ENCODE peak calls at places on chromosome 20, in five cellular contexts. One of them, this sample, is unnamed.

GRCh38 chr20:24783631-24784492 is 165.2 kb upstream of the CST7 start:
- DNase-seq in A549: no peak
- DNase-seq in uterus: no peak
- DNase-seq in thyroid gland: peak
- DNase-seq in Peyer's patch: no peak
- DNase-seq in this sample: peak

GRCh38 chr20:40908311-40908710 is 120.3 kb upstream of the TOP1 start:
- DNase-seq in A549: no peak
- DNase-seq in uterus: no peak
- DNase-seq in thyroid gland: no peak
- DNase-seq in Peyer's patch: no peak
- DNase-seq in this sample: no peak

GRCh38 chr20:41018153-41018552 is 10.5 kb upstream of the TOP1 start:
- DNase-seq in A549: no peak
- DNase-seq in uterus: no peak
- DNase-seq in thyroid gland: no peak
- DNase-seq in Peyer's patch: no peak
- DNase-seq in this sample: no peak

GRCh38 chr20:6489361-6490154 is 277.9 kb upstream of the BMP2 start:
- DNase-seq in A549: no peak
- DNase-seq in uterus: no peak
- DNase-seq in thyroid gland: no peak
- DNase-seq in Peyer's patch: peak
- DNase-seq in this sample: no peak

GRCh38 chr20:14673164-14673563 is 335.8 kb upstream of the FLRT3 start:
- DNase-seq in A549: no peak
- DNase-seq in uterus: no peak
- DNase-seq in thyroid gland: no peak
- DNase-seq in Peyer's patch: no peak
- DNase-seq in this sample: no peak

GRCh38 chr20:17557675-17558006 is 12.2 kb upstream of the DSTN start:
- DNase-seq in A549: peak
- DNase-seq in uterus: no peak
- DNase-seq in thyroid gland: peak
- DNase-seq in Peyer's patch: no peak
- DNase-seq in this sample: no peak

GRCh38 chr20:53279735-53280134 is 307.6 kb downstream of the TSHZ2 start:
- DNase-seq in A549: no peak
- DNase-seq in uterus: no peak
- DNase-seq in thyroid gland: no peak
- DNase-seq in Peyer's patch: no peak
- DNase-seq in this sample: no peak

GRCh38 chr20:43243672-43244269 is 54.1 kb upstream of the PTPRT start:
- DNase-seq in A549: peak
- DNase-seq in uterus: no peak
- DNase-seq in thyroid gland: no peak
- DNase-seq in Peyer's patch: no peak
- DNase-seq in this sample: peak

GRCh38 chr20:17606001-17606400 is 36.1 kb downstream of the DSTN start:
- DNase-seq in A549: no peak
- DNase-seq in uterus: no peak
- DNase-seq in thyroid gland: no peak
- DNase-seq in Peyer's patch: no peak
- DNase-seq in this sample: no peak

GRCh38 chr20:45339084-45339483 is 9.1 kb downstream of the SDC4 start:
- DNase-seq in A549: no peak
- DNase-seq in uterus: no peak
- DNase-seq in thyroid gland: no peak
- DNase-seq in Peyer's patch: peak
- DNase-seq in this sample: no peak

GRCh38 chr20:33673411-33674293 is 576 bp downstream of the NECAB3 start:
- DNase-seq in A549: peak
- DNase-seq in uterus: peak
- DNase-seq in thyroid gland: no peak
- DNase-seq in Peyer's patch: no peak
- DNase-seq in this sample: no peak

GRCh38 chr20:40942775-40943174 is 85.8 kb upstream of the TOP1 start:
- DNase-seq in A549: no peak
- DNase-seq in uterus: no peak
- DNase-seq in thyroid gland: no peak
- DNase-seq in Peyer's patch: no peak
- DNase-seq in this sample: no peak

GRCh38 chr20:18506744-18507143 is 996 bp upstream of the SEC23B start:
- DNase-seq in A549: no peak
- DNase-seq in uterus: no peak
- DNase-seq in thyroid gland: no peak
- DNase-seq in Peyer's patch: no peak
- DNase-seq in this sample: no peak

GRCh38 chr20:57672164-57672563 is 37.7 kb downstream of the PMEPA1 start:
- DNase-seq in A549: no peak
- DNase-seq in uterus: no peak
- DNase-seq in thyroid gland: peak
- DNase-seq in Peyer's patch: peak
- DNase-seq in this sample: peak

GRCh38 chr20:14589383-14589782 is 252.0 kb upstream of the FLRT3 start:
- DNase-seq in A549: no peak
- DNase-seq in uterus: no peak
- DNase-seq in thyroid gland: no peak
- DNase-seq in Peyer's patch: no peak
- DNase-seq in this sample: no peak

GRCh38 chr20:17948442-17948841 is 20.2 kb downstream of the SNX5 start:
- DNase-seq in A549: no peak
- DNase-seq in uterus: no peak
- DNase-seq in thyroid gland: no peak
- DNase-seq in Peyer's patch: no peak
- DNase-seq in this sample: no peak

GRCh38 chr20:34579936-34580587 is 21.5 kb downstream of the MAP1LC3A start:
- DNase-seq in A549: no peak
- DNase-seq in uterus: no peak
- DNase-seq in thyroid gland: no peak
- DNase-seq in Peyer's patch: peak
- DNase-seq in this sample: peak

GRCh38 chr20:51311636-51312479 is 230.7 kb downstream of the NFATC2 start:
- DNase-seq in A549: no peak
- DNase-seq in uterus: no peak
- DNase-seq in thyroid gland: peak
- DNase-seq in Peyer's patch: no peak
- DNase-seq in this sample: no peak

GRCh38 chr20:8642247-8642646 is 426.6 kb upstream of the PLCB4 start:
- DNase-seq in A549: no peak
- DNase-seq in uterus: no peak
- DNase-seq in thyroid gland: no peak
- DNase-seq in Peyer's patch: no peak
- DNase-seq in this sample: no peak

GRCh38 chr20:7843613-7844012 is 96.6 kb downstream of the HAO1 start:
- DNase-seq in A549: no peak
- DNase-seq in uterus: peak
- DNase-seq in thyroid gland: peak
- DNase-seq in Peyer's patch: no peak
- DNase-seq in this sample: no peak

GRCh38 chr20:49219091-49219923 is at the start of gene DDX27:
- DNase-seq in A549: peak
- DNase-seq in uterus: peak
- DNase-seq in thyroid gland: peak
- DNase-seq in Peyer's patch: peak
- DNase-seq in this sample: peak
- TF ChIP-seq POLR2A in A549: peak
- TF ChIP-seq POLR2A in uterus: peak
- TF ChIP-seq POLR2A in thyroid gland: peak
- TF ChIP-seq POLR2A in Peyer's patch: peak
- TF ChIP-seq POLR2A in this sample: peak

DNA sequence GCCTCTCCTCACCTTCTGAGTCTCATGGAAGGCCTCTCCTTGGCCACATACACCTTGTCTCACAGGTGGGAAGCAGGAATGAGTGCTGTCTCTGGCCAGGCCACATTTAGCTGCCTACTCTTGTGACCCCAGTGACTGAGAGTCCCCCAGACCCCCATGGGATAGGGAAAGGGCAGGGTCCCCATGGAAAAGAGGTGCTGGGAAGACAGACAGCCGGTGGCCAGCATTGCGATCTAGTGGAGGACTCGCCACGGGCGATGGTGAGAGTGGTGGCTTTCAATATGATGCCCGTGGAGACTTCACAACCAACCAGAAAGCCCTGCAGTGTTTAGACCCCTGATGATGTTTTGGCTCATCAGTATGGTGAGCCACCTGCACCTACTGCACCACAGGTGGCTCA is 19.8 kb downstream of the MANBAL start:
- DNase-seq in A549: no peak
- DNase-seq in uterus: no peak
- DNase-seq in thyroid gland: no peak
- DNase-seq in Peyer's patch: peak
- DNase-seq in this sample: no peak
- H3K27ac ChIP-seq in A549: no peak
- H3K27ac ChIP-seq in uterus: peak
- H3K27ac ChIP-seq in thyroid gland: no peak
- H3K27ac ChIP-seq in Peyer's patch: peak
- H3K27ac ChIP-seq in this sample: peak

DNA sequence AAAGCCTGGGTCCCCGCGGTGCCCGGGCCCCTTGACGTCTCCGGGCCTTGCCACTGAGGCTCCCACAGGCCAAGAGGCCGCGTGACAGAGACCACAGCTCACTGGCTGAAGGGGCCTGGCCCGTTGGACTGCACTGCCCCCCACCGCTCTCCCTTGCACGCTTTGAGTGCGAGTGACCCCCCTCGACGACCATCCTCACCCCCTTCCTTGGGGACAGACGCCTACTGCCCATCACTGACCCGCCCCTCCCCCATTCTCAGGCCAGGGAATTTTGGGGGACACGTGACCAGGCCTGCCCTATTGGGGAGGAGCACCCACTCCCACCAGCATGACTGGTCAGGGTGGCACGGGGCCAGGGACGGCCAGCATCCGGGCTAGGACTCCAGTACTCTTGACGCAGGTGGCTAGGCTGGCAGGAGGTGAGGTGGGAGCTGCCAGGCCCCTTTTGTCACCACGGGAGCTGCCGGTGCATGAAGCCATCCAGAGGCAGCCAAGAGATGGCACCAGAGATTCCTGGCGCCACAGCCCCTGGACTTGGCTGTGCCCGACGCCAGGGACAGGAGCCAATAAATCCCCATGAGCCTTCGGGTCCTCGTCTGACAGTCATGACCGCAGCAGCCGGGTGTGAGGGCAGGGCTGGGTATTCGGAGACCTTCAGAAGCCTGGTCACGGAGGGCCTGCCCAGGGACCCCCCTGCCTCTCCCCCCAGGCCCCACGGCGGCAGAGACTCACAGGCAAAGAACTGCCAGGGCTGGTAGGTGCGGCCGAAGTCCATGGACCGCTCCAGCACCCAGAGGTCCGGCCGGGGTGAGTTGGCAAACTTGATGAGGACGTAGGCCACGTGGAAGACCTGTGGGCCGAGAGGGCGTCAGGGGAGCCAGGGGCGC is 14.5 kb downstream of the LAMA5 start:
- DNase-seq in A549: peak
- DNase-seq in uterus: peak
- DNase-seq in thyroid gland: peak
- DNase-seq in Peyer's patch: no peak
- DNase-seq in this sample: peak
- TF ChIP-seq POLR2A in A549: no peak
- TF ChIP-seq POLR2A in uterus: no peak
- TF ChIP-seq POLR2A in thyroid gland: peak
- TF ChIP-seq POLR2A in Peyer's patch: no peak
- TF ChIP-seq POLR2A in this sample: no peak

GRCh38 chr20:2930538-2930937 is 57.3 kb downstream of the PTPRA start:
- DNase-seq in A549: no peak
- DNase-seq in uterus: no peak
- DNase-seq in thyroid gland: no peak
- DNase-seq in Peyer's patch: no peak
- DNase-seq in this sample: no peak
- H3K27ac ChIP-seq in A549: no peak
- H3K27ac ChIP-seq in uterus: no peak
- H3K27ac ChIP-seq in thyroid gland: no peak
- H3K27ac ChIP-seq in Peyer's patch: no peak
- H3K27ac ChIP-seq in this sample: no peak